ENCODE peak calls at places on chromosomes 13 and 19, in eight cellular contexts. One of them, this sample, is unnamed.

GRCh38 chr19:39001016-39001415 is 25.5 kb upstream of the FBXO17 start:
- DNase-seq in suprapubic skin: no peak
- DNase-seq in CD8-positive, alpha-beta memory T cell: no peak
- DNase-seq in upper lobe of right lung: no peak
- DNase-seq in right cardiac atrium: no peak
- DNase-seq in fibroblast of lung: no peak
- DNase-seq in WERI-Rb-1: peak; percentile 52
- DNase-seq in stomach: no peak
- DNase-seq in this sample: no peak

GRCh38 chr19:56712609-56713008 is 41.1 kb upstream of the ZNF835 start:
- DNase-seq in suprapubic skin: no peak
- DNase-seq in CD8-positive, alpha-beta memory T cell: no peak
- DNase-seq in upper lobe of right lung: no peak
- DNase-seq in right cardiac atrium: no peak
- DNase-seq in fibroblast of lung: no peak
- DNase-seq in WERI-Rb-1: no peak
- DNase-seq in stomach: no peak
- DNase-seq in this sample: no peak

GRCh38 chr13:73702419-73703071 is 431.7 kb downstream of the KLF12 start:
- DNase-seq in suprapubic skin: no peak
- DNase-seq in CD8-positive, alpha-beta memory T cell: peak; percentile 43
- DNase-seq in upper lobe of right lung: no peak
- DNase-seq in right cardiac atrium: no peak
- DNase-seq in fibroblast of lung: peak; percentile 20
- DNase-seq in WERI-Rb-1: no peak
- DNase-seq in stomach: no peak
- DNase-seq in this sample: no peak

GRCh38 chr13:59119475-59119874 is 1044.3 kb downstream of the DIAPH3 start:
- DNase-seq in suprapubic skin: no peak
- DNase-seq in CD8-positive, alpha-beta memory T cell: no peak
- DNase-seq in upper lobe of right lung: no peak
- DNase-seq in right cardiac atrium: no peak
- DNase-seq in fibroblast of lung: peak; percentile 38
- DNase-seq in WERI-Rb-1: no peak
- DNase-seq in stomach: no peak
- DNase-seq in this sample: no peak

GRCh38 chr19:38047048-38047435 is 140.0 kb downstream of the SIPA1L3 start:
- DNase-seq in suprapubic skin: no peak
- DNase-seq in CD8-positive, alpha-beta memory T cell: no peak
- DNase-seq in upper lobe of right lung: no peak
- DNase-seq in right cardiac atrium: no peak
- DNase-seq in fibroblast of lung: no peak
- DNase-seq in WERI-Rb-1: no peak
- DNase-seq in stomach: no peak
- DNase-seq in this sample: no peak

GRCh38 chr13:61294467-61295186 is 121.0 kb downstream of the PCDH20 start:
- DNase-seq in suprapubic skin: no peak
- DNase-seq in CD8-positive, alpha-beta memory T cell: no peak
- DNase-seq in upper lobe of right lung: no peak
- DNase-seq in right cardiac atrium: no peak
- DNase-seq in fibroblast of lung: no peak
- DNase-seq in WERI-Rb-1: peak; percentile 34
- DNase-seq in stomach: no peak
- DNase-seq in this sample: no peak

GRCh38 chr13:71814806-71815205 is 52.2 kb downstream of the DACH1 start:
- DNase-seq in suprapubic skin: no peak
- DNase-seq in CD8-positive, alpha-beta memory T cell: no peak
- DNase-seq in upper lobe of right lung: no peak
- DNase-seq in right cardiac atrium: no peak
- DNase-seq in fibroblast of lung: no peak
- DNase-seq in WERI-Rb-1: no peak
- DNase-seq in stomach: no peak
- DNase-seq in this sample: no peak

GRCh38 chr19:50922316-50922853 is 11.2 kb upstream of the KLK4 start:
- DNase-seq in suprapubic skin: peak; percentile 74
- DNase-seq in CD8-positive, alpha-beta memory T cell: peak; percentile 76
- DNase-seq in upper lobe of right lung: peak; percentile 77
- DNase-seq in right cardiac atrium: peak; percentile 62
- DNase-seq in fibroblast of lung: peak; percentile 46
- DNase-seq in WERI-Rb-1: peak; percentile 78
- DNase-seq in stomach: peak; percentile 75
- DNase-seq in this sample: no peak

GRCh38 chr13:47472516-47472915 is 528.6 kb downstream of the SUCLA2 start:
- DNase-seq in suprapubic skin: no peak
- DNase-seq in CD8-positive, alpha-beta memory T cell: no peak
- DNase-seq in upper lobe of right lung: no peak
- DNase-seq in right cardiac atrium: no peak
- DNase-seq in fibroblast of lung: no peak
- DNase-seq in WERI-Rb-1: no peak
- DNase-seq in stomach: no peak
- DNase-seq in this sample: no peak

GRCh38 chr13:76690611-76691010 is 195.6 kb downstream of the KCTD12 start:
- DNase-seq in suprapubic skin: no peak
- DNase-seq in CD8-positive, alpha-beta memory T cell: no peak
- DNase-seq in upper lobe of right lung: no peak
- DNase-seq in right cardiac atrium: no peak
- DNase-seq in fibroblast of lung: no peak
- DNase-seq in WERI-Rb-1: no peak
- DNase-seq in stomach: no peak
- DNase-seq in this sample: no peak

GRCh38 chr19:6069268-6069771 is 41.0 kb downstream of the RFX2 start:
- DNase-seq in suprapubic skin: peak; percentile 40
- DNase-seq in CD8-positive, alpha-beta memory T cell: no peak
- DNase-seq in upper lobe of right lung: peak; percentile 5
- DNase-seq in right cardiac atrium: no peak
- DNase-seq in fibroblast of lung: no peak
- DNase-seq in WERI-Rb-1: no peak
- DNase-seq in stomach: no peak
- DNase-seq in this sample: peak; percentile 36

DNA sequence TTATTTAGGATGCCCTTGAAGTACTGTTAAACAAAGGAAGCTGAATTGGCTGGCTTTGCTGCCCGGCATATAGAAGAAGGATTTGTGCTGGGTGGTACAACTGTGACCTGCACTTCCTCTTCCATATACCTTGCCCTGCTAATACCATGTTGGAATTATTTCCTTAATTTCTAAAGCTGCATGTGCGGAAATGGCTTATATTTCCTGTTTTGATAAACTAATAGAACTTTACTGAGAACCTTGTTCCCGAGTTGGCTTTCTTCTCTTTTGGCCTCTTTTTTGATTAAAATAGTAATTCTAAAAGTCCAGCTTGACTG is 41.2 kb downstream of the COL4A2 start:
- DNase-seq in suprapubic skin: no peak
- DNase-seq in CD8-positive, alpha-beta memory T cell: no peak
- DNase-seq in upper lobe of right lung: no peak
- DNase-seq in right cardiac atrium: no peak
- DNase-seq in fibroblast of lung: no peak
- DNase-seq in WERI-Rb-1: no peak
- DNase-seq in stomach: no peak
- DNase-seq in this sample: no peak
- H3K27ac ChIP-seq in suprapubic skin: peak overlapping the region; percentile 30
- H3K27ac ChIP-seq in CD8-positive, alpha-beta memory T cell: no peak overlapping the region
- H3K27ac ChIP-seq in upper lobe of right lung: peak overlapping the region; percentile 63
- H3K27ac ChIP-seq in right cardiac atrium: peak overlapping the region; percentile 91
- H3K27ac ChIP-seq in fibroblast of lung: no peak overlapping the region
- H3K27ac ChIP-seq in WERI-Rb-1: no peak overlapping the region
- H3K27ac ChIP-seq in stomach: peak overlapping the region; percentile 51
- H3K27ac ChIP-seq in this sample: peak overlapping the region; percentile 89

DNA sequence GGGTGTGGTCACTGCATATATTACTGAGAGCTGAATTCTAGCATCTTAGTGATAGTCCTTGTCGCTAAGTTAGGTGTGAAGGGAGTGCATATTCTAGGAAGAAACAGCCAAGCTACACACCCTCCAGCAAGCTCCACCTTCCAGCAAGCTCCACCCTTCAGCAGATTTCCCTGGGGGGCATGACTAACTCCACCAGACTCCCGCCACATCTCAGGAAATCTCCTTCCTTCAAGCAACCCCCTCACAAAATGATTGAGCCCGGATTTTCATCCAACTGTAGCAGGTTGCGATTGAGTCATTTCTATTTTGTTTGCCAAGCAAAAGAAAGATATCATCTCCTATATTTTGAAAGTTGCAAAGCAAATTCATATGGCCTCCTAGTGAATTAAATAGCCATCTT is 162.1 kb upstream of the TMTC4 start:
- DNase-seq in suprapubic skin: no peak
- DNase-seq in CD8-positive, alpha-beta memory T cell: no peak
- DNase-seq in upper lobe of right lung: no peak
- DNase-seq in right cardiac atrium: no peak
- DNase-seq in fibroblast of lung: peak; percentile 45
- DNase-seq in WERI-Rb-1: no peak
- DNase-seq in stomach: no peak
- DNase-seq in this sample: no peak
- H3K27ac ChIP-seq in suprapubic skin: no peak overlapping the region
- H3K27ac ChIP-seq in CD8-positive, alpha-beta memory T cell: no peak overlapping the region
- H3K27ac ChIP-seq in upper lobe of right lung: no peak overlapping the region
- H3K27ac ChIP-seq in right cardiac atrium: no peak overlapping the region
- H3K27ac ChIP-seq in fibroblast of lung: no peak overlapping the region
- H3K27ac ChIP-seq in WERI-Rb-1: no peak overlapping the region
- H3K27ac ChIP-seq in stomach: no peak overlapping the region
- H3K27ac ChIP-seq in this sample: no peak overlapping the region

DNA sequence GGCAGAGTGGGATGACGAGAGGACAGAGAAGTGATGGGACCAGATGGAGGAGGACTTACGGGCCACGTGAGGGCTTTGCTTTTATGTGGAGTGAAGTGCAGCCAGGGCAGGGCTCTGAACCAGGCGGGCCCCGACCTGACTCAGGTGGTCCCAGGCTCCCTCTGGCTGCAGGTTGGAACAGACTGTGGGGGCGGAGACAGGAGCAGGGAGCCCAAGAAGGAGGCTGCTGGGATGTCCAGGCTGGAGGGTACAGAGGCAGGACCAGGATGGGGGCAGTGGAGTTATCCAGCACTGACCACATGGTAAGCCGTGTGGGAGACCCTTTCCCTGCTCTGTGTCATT is 2.1 kb downstream of the FXYD5 start:
- DNase-seq in suprapubic skin: no peak
- DNase-seq in CD8-positive, alpha-beta memory T cell: no peak
- DNase-seq in upper lobe of right lung: no peak
- DNase-seq in right cardiac atrium: no peak
- DNase-seq in fibroblast of lung: no peak
- DNase-seq in WERI-Rb-1: no peak
- DNase-seq in stomach: no peak
- DNase-seq in this sample: no peak
- H3K27ac ChIP-seq in suprapubic skin: no peak overlapping the region
- H3K27ac ChIP-seq in CD8-positive, alpha-beta memory T cell: peak overlapping the region; percentile 91
- H3K27ac ChIP-seq in upper lobe of right lung: no peak overlapping the region
- H3K27ac ChIP-seq in right cardiac atrium: no peak overlapping the region
- H3K27ac ChIP-seq in fibroblast of lung: no peak overlapping the region
- H3K27ac ChIP-seq in WERI-Rb-1: no peak overlapping the region
- H3K27ac ChIP-seq in stomach: no peak overlapping the region
- H3K27ac ChIP-seq in this sample: no peak overlapping the region

DNA sequence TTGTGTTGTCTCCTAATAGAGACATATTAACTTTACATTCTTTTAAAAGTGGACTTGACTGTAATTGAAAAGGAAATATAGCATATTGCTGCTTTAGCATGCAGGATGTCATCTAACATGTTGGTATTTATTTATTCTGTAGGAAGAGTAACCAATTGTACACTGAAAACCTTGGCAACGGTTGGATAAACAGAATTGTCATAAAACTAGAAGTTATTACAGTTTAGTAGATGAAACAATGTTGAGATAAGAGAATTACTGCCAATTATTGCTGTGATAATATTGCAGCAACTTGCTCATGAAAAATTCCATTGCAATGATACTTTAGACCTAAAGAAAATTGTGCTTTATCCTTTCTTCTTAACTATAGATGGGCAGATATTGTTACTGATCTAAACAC is 7.6 kb upstream of the ERCC5 start:
- DNase-seq in suprapubic skin: no peak
- DNase-seq in CD8-positive, alpha-beta memory T cell: no peak
- DNase-seq in upper lobe of right lung: no peak
- DNase-seq in right cardiac atrium: no peak
- DNase-seq in fibroblast of lung: no peak
- DNase-seq in WERI-Rb-1: no peak
- DNase-seq in stomach: no peak
- DNase-seq in this sample: no peak
- H3K27ac ChIP-seq in suprapubic skin: no peak overlapping the region
- H3K27ac ChIP-seq in CD8-positive, alpha-beta memory T cell: no peak overlapping the region
- H3K27ac ChIP-seq in upper lobe of right lung: no peak overlapping the region
- H3K27ac ChIP-seq in right cardiac atrium: no peak overlapping the region
- H3K27ac ChIP-seq in fibroblast of lung: no peak overlapping the region
- H3K27ac ChIP-seq in WERI-Rb-1: no peak overlapping the region
- H3K27ac ChIP-seq in stomach: no peak overlapping the region
- H3K27ac ChIP-seq in this sample: no peak overlapping the region

GRCh38 chr13:67070306-67070705 is 159.8 kb downstream of the PCDH9 start:
- DNase-seq in suprapubic skin: no peak
- DNase-seq in CD8-positive, alpha-beta memory T cell: no peak
- DNase-seq in upper lobe of right lung: no peak
- DNase-seq in right cardiac atrium: no peak
- DNase-seq in fibroblast of lung: no peak
- DNase-seq in WERI-Rb-1: no peak
- DNase-seq in stomach: no peak
- DNase-seq in this sample: no peak
- H3K27ac ChIP-seq in suprapubic skin: no peak overlapping the region
- H3K27ac ChIP-seq in CD8-positive, alpha-beta memory T cell: no peak overlapping the region
- H3K27ac ChIP-seq in upper lobe of right lung: no peak overlapping the region
- H3K27ac ChIP-seq in right cardiac atrium: no peak overlapping the region
- H3K27ac ChIP-seq in fibroblast of lung: no peak overlapping the region
- H3K27ac ChIP-seq in WERI-Rb-1: no peak overlapping the region
- H3K27ac ChIP-seq in stomach: no peak overlapping the region
- H3K27ac ChIP-seq in this sample: no peak overlapping the region

DNA sequence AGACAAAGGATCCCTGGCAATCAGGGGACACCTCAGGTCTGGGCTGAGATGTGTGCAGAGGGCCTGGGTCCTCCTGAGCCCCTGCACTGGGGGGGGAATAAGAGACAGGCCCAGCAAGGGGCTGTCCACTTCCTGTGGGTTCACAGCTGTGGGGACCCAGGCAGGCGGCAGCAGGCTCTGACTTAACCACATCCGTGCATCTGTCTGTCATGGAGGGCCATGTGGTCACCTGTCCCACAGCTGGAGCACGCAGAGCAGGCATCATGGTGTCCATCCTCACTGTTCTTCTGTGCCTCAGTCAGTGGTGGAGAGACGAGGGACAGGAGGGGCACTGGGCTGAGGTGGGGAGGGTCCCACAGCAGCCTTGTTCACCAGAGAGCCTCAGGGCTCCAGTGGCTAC is 16.3 kb upstream of the KIR3DL3 start:
- DNase-seq in suprapubic skin: no peak
- DNase-seq in CD8-positive, alpha-beta memory T cell: no peak
- DNase-seq in upper lobe of right lung: no peak
- DNase-seq in right cardiac atrium: no peak
- DNase-seq in fibroblast of lung: no peak
- DNase-seq in WERI-Rb-1: no peak
- DNase-seq in stomach: no peak
- DNase-seq in this sample: no peak
- H3K27ac ChIP-seq in suprapubic skin: no peak overlapping the region
- H3K27ac ChIP-seq in CD8-positive, alpha-beta memory T cell: no peak overlapping the region
- H3K27ac ChIP-seq in upper lobe of right lung: no peak overlapping the region
- H3K27ac ChIP-seq in right cardiac atrium: no peak overlapping the region
- H3K27ac ChIP-seq in fibroblast of lung: no peak overlapping the region
- H3K27ac ChIP-seq in WERI-Rb-1: no peak overlapping the region
- H3K27ac ChIP-seq in stomach: no peak overlapping the region
- H3K27ac ChIP-seq in this sample: no peak overlapping the region

GRCh38 chr13:22091971-22092300 is 421.1 kb downstream of the FGF9 start:
- DNase-seq in suprapubic skin: no peak
- DNase-seq in CD8-positive, alpha-beta memory T cell: no peak
- DNase-seq in upper lobe of right lung: no peak
- DNase-seq in right cardiac atrium: no peak
- DNase-seq in fibroblast of lung: no peak
- DNase-seq in WERI-Rb-1: no peak
- DNase-seq in stomach: no peak
- DNase-seq in this sample: no peak
- H3K27ac ChIP-seq in suprapubic skin: no peak overlapping the region
- H3K27ac ChIP-seq in CD8-positive, alpha-beta memory T cell: no peak overlapping the region
- H3K27ac ChIP-seq in upper lobe of right lung: no peak overlapping the region
- H3K27ac ChIP-seq in right cardiac atrium: no peak overlapping the region
- H3K27ac ChIP-seq in fibroblast of lung: no peak overlapping the region
- H3K27ac ChIP-seq in WERI-Rb-1: no peak overlapping the region
- H3K27ac ChIP-seq in stomach: no peak overlapping the region
- H3K27ac ChIP-seq in this sample: no peak overlapping the region

This sample was measured in coronary artery.